ENCODE peak calls at places on chromosome 6, in ten cellular contexts. R, B, J, E, C, A, K, P, N and O are unnamed samples.
A peak's percentile ranks its signal among the peaks of the same experiment; 100 is the strongest.

GRCh38 chr6:133446789-133447188 is 205.6 kb downstream of the EYA4 start:
- DNase-seq in R (no peak), B (no peak), J (no peak), E (no peak), C (no peak), A (no peak), K (no peak), P (no peak), N (no peak), O (no peak)

GRCh38 chr6:45780523-45780922 is 235.1 kb downstream of the CLIC5 start:
- DNase-seq in R (no peak), B (no peak), J (no peak), E (no peak), C (no peak), A (no peak), K (no peak), P (no peak), N (no peak), O (no peak)

GRCh38 chr6:12115492-12115891 is 103.4 kb downstream of the HIVEP1 start:
- DNase-seq in R (no peak), B (no peak), J (no peak), E (no peak), C (no peak), A (no peak), K (no peak), P (no peak), N (no peak), O (no peak)

GRCh38 chr6:162509821-162510220 is 217.7 kb downstream of the PRKN start:
- DNase-seq in R (no peak), B (no peak), J (no peak), E (no peak), C (no peak), A (no peak), K (no peak), P (no peak), N (no peak), O (no peak)

GRCh38 chr6:170190046-170190445 is 100.8 kb downstream of the DLL1 start:
- DNase-seq in R (no peak), B (no peak), J (no peak), E (no peak), C (no peak), A (no peak), K (no peak), P (no peak), N (no peak), O (no peak)

GRCh38 chr6:89895273-89895874 is 1.1 kb downstream of the GJA10 start:
- DNase-seq in R (peak; percentile 89), B (peak; percentile 58), J (peak; percentile 72), E (no peak), C (no peak), A (peak; percentile 69), K (peak; percentile 55), P (peak; percentile 46), N (peak; percentile 37), O (no peak)

GRCh38 chr6:136582702-136583471 is 32.7 kb upstream of the MAP7 start:
- DNase-seq in R (no peak), B (peak; percentile 69), J (peak; percentile 84), E (no peak), C (no peak), A (peak; percentile 94), K (peak; percentile 91), P (no peak), N (no peak), O (no peak)

GRCh38 chr6:51531623-51532022 is 555.8 kb downstream of the PKHD1 start:
- DNase-seq in R (no peak), B (no peak), J (no peak), E (no peak), C (no peak), A (no peak), K (no peak), P (no peak), N (peak; percentile 25), O (no peak)

GRCh38 chr6:114167583-114168576 is 174.9 kb downstream of the HS3ST5 start:
- DNase-seq in R (peak; percentile 31), B (no peak), J (no peak), E (no peak), C (no peak), A (no peak), K (no peak), P (no peak), N (no peak), O (no peak)

GRCh38 chr6:83709748-83710050 is 798 bp upstream of the SNAP91 start:
- DNase-seq in R (no peak), B (no peak), J (no peak), E (no peak), C (no peak), A (no peak), K (no peak), P (no peak), N (no peak), O (no peak)

GRCh38 chr6:83711958-83712357 is 3.1 kb upstream of the SNAP91 start:
- DNase-seq in R (no peak), B (no peak), J (no peak), E (no peak), C (no peak), A (no peak), K (no peak), P (no peak), N (no peak), O (no peak)

GRCh38 chr6:83707829-83708545 is 914 bp downstream of the SNAP91 start:
- DNase-seq in R (peak; percentile 50), B (no peak), J (no peak), E (no peak), C (peak; percentile 62), A (no peak), K (no peak), P (no peak), N (peak; percentile 32), O (peak; percentile 57)

GRCh38 chr6:83708970-83709747 is at the start of gene SNAP91:
- DNase-seq in R (peak; percentile 92), B (no peak), J (no peak), E (peak; percentile 23), C (peak; percentile 65), A (no peak), K (no peak), P (no peak), N (peak; percentile 69), O (peak; percentile 81)

GRCh38 chr6:83708546-83708969 is 343 bp downstream of the SNAP91 start:
- DNase-seq in R (peak; percentile 68), B (no peak), J (peak; percentile 13), E (no peak), C (peak; percentile 63), A (no peak), K (no peak), P (no peak), N (peak; percentile 32), O (peak; percentile 47)
- TF ChIP-seq CTCF in R (no peak), B (no peak), J (no peak), E (no peak), C (no peak), A (no peak), K (no peak), P (no peak), N (no peak), O (no peak)

DNA sequence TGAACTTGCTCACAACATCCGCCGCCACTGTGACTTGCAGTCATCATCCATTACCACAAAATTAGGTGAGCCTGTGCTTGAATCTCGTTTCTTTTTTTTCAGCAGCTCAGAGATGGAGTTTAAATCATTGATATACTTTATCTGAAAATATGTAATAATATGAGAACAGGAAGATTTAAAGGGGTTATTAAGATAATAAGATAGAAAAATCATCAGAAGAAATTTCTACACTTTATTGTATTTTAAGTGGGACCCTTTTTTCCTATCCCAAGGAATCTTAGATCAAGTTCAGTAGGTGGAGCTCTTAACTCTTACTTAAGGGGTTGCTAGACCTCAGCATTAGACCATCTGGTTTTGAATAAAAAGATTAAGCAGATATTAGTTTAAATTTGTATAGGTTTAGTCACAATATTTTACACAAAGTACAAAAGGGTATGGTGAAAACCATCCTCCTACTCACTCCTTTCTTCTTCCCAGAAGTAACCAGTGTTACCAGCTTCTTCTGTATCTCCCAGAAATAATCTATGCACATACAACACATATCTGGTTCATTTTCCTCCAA is 9.4 kb upstream of the NCOA7 start:
- DNase-seq in R (no peak), B (no peak), J (peak; percentile 77), E (no peak), C (no peak), A (peak; percentile 47), K (no peak), P (peak; percentile 82), N (peak; percentile 70), O (no peak)
- H3K4me3 ChIP-seq in R (peak overlapping the region; percentile 45), B (peak overlapping the region; percentile 85), J (peak overlapping the region; percentile 64), E (peak overlapping the region; percentile 76), C (peak overlapping the region; percentile 56), A (peak overlapping the region; percentile 59), K (peak overlapping the region; percentile 52), P (peak overlapping the region; percentile 35), N (peak overlapping the region; percentile 67), O (peak overlapping the region; percentile 71)

DNA sequence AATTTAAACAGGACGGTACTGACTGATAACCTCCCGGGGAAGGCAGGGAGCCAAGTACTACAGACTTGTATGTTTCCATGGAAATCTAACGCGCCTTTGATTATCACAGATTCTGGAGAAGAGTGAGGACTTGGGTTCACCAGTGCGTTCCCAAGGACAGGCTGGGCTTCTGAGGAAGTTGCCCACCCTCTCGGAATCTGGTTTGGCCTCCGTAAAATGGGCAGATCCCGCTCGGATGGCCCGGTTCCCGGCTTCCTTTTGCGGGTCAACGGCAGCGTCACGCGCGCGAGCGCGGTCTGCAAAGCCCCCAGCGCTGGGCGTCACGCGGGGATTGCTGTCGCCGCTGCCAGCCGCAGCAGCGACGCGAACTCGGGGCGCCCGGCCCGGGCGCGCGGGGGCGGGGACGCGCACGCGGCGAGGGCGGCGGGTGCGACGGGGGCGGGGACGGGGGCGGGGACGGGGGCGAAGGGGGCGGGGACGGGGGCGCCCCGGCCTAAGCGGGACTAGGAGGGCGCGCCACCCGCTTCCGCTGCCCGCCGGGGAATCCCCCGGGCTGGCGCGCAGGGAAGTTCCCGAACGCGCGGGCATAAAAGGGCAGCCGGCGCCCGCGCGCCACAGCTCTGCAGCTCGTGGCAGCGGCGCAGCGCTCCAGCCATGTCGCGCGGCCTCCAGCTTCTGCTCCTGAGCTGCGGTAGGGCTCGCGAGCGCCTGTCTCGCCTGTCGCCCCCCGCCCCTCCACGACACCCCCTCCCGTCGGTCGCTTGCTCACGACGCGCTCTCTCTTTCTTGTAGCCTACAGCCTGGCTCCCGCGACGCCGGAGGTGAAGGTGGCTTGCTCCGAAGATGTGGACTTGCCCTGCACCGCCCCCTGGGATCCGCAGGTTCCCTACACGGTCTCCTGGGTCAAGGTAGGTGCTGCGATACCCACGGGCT is at the start of gene CD83:
- DNase-seq in R (peak; percentile 74), B (peak; percentile 73), J (no peak), E (peak; percentile 73), C (peak; percentile 91), A (peak; percentile 45), K (no peak), P (peak; percentile 90), N (peak; percentile 62), O (no peak)
- TF ChIP-seq CTCF in R (peak; percentile 19), B (peak; percentile 32), J (peak; percentile 21), E (peak; percentile 6), C (no peak), A (no peak), K (peak; percentile 30), P (no peak), N (no peak), O (no peak)

DNA sequence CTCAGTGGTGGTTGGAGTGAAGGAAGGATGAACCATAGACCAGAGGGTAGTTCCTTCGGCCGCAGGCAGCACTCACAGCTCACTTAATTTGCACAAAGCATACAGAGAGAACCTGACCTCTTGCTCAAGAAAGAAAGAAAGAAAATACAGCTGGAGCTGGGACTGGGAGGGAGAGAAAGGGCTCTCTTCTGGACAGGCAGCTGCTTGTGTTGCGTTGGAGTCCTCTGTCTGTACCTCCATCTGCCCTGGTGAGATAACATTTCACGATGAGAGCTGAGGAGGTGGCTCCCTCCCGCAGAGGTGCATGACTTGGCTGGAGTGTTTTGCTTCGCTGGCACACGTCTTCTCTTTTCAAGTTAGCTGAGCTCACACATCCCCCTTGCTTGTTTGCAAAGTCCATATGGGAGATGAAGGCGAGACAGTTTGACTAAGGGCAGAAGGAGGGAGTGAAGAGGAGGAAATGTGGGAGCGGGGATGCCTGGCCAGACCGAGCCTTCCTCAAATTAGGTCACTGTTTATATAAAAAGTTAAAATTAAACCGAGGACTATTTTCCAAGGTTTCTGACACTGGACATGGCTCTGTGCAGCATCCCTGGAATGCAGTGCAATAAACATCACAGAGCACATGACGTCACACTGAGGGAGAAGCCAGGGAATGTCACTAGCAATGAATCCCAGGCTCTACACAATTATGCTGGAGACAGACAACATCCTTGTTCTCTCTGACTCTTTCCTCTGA is 359.4 kb downstream of the CD83 start:
- DNase-seq in R (no peak), B (no peak), J (peak; percentile 81), E (peak; percentile 40), C (no peak), A (peak; percentile 100), K (no peak), P (no peak), N (peak; percentile 83), O (peak; percentile 41)
- H3K4me3 ChIP-seq in R (no peak overlapping the region), B (no peak overlapping the region), J (no peak overlapping the region), E (no peak overlapping the region), C (no peak overlapping the region), A (peak overlapping the region; percentile 1), K (no peak overlapping the region), P (no peak overlapping the region), N (no peak overlapping the region), O (no peak overlapping the region)